ENCODE peak calls at places on chromosomes 12 and 14, in five cellular contexts. Y is cardiac muscle cell; P is heart right ventricle; C is CD8-positive, alpha-beta T cell; A is activated CD8-positive, alpha-beta memory T cell treated with anti-CD3 and anti-CD28 coated beads, Interleukin-2, amount 10 ng/mL, durations not matched to agents 7 days and 5 days. U is an unnamed sample.

GRCh38 chr12:102740157-102741032 is 176.6 kb downstream of the PAH start:
- DNase-seq in Y (peak), P (no peak), C (no peak), A (no peak), U (no peak)

GRCh38 chr12:95179011-95179410 is 38.3 kb downstream of the FGD6 start:
- DNase-seq in Y (no peak), P (no peak), C (no peak), A (no peak), U (no peak)

GRCh38 chr12:16300222-16300621 is 22.7 kb upstream of the SLC15A5 start:
- DNase-seq in Y (peak), P (no peak), C (no peak), A (no peak), U (no peak)

GRCh38 chr12:98424726-98425401 is 90.5 kb upstream of the TMPO start:
- DNase-seq in Y (peak), P (peak), C (peak), A (peak), U (peak)

GRCh38 chr14:51544426-51544825 is 107.3 kb upstream of the FRMD6 start:
- DNase-seq in Y (no peak), P (no peak), C (no peak), A (no peak), U (no peak)

GRCh38 chr12:49288922-49289555 is 5.9 kb upstream of the PRPH start:
- DNase-seq in Y (no peak), P (no peak), C (no peak), A (no peak), U (no peak)

GRCh38 chr12:74957636-74958035 is 252.0 kb downstream of the KCNC2 start:
- DNase-seq in Y (no peak), P (no peak), C (no peak), A (no peak), U (no peak)

GRCh38 chr14:105069887-105070759 is 4.9 kb upstream of the GPR132 start:
- DNase-seq in Y (peak), P (peak), C (no peak), A (peak), U (no peak)

GRCh38 chr12:1533205-1533601 is 61.2 kb downstream of the FBXL14 start:
- DNase-seq in Y (no peak), P (no peak), C (peak), A (peak), U (no peak)